ENCODE peak calls at places on chromosomes 6 and 20, in seven cellular contexts. D is NB4, M is HCT116, H is H1, O is WTC11, Y is GM12878, P is K562. L is an unnamed sample.

GRCh38 chr6:21201673-21202430 is 391.7 kb upstream of the SOX4 start:
- DNase-seq in Y (no peak), M (no peak), P (no peak), D (no peak), H (no peak), O (no peak), L (no peak)

GRCh38 chr6:14499804-14500203 is 382.2 kb downstream of the CD83 start:
- DNase-seq in D (no peak), O (no peak), H (no peak), Y (no peak), P (no peak), M (peak; percentile 18), L (peak; percentile 63)

GRCh38 chr20:35144694-35145093 is 2.4 kb downstream of the EDEM2 start:
- DNase-seq in H (no peak), Y (peak; percentile 36), O (no peak), D (peak; percentile 68), P (no peak), M (no peak), L (no peak)

GRCh38 chr6:89050155-89050554 is 30.4 kb upstream of the PNRC1 start:
- DNase-seq in Y (no peak), H (no peak), M (no peak), P (no peak), O (no peak), D (no peak), L (no peak)

GRCh38 chr6:14841901-14842421 is 403.9 kb upstream of the JARID2 start:
- DNase-seq in Y (no peak), H (no peak), M (no peak), O (no peak), D (peak; percentile 74), P (no peak), L (peak; percentile 11)

GRCh38 chr6:13846841-13847240 is 32.5 kb upstream of the MCUR1 start:
- DNase-seq in O (peak; percentile 68), H (no peak), P (peak; percentile 60), D (peak; percentile 23), Y (no peak), M (peak; percentile 35), L (peak; percentile 9)

GRCh38 chr20:29878281-29878741 is 1379.2 kb upstream of the DEFB115 start:
- DNase-seq in Y (no peak), O (no peak), H (no peak), M (no peak), D (no peak), P (peak; percentile 91), L (peak; percentile 55)

GRCh38 chr6:139242457-139243240 is 49.1 kb downstream of the TXLNB start:
- DNase-seq in D (no peak), P (no peak), M (no peak), Y (no peak), O (no peak), H (no peak), L (no peak)

GRCh38 chr20:60653111-60653845 is 598.8 kb upstream of the CDH4 start:
- DNase-seq in H (no peak), Y (no peak), P (no peak), M (no peak), D (peak; percentile 90), O (no peak), L (no peak)

GRCh38 chr6:155327326-155328073 is 13.2 kb upstream of the TFB1M start:
- DNase-seq in P (peak; percentile 75), D (peak; percentile 80), M (peak; percentile 55), H (no peak), Y (no peak), O (peak; percentile 48), L (peak; percentile 4)

GRCh38 chr20:41329435-41330342 is 10.9 kb upstream of the LPIN3 start:
- DNase-seq in Y (no peak), M (peak; percentile 26), D (peak; percentile 81), P (peak; percentile 30), H (no peak), O (no peak), L (peak; percentile 44)

GRCh38 chr6:151847064-151847463 is 39.6 kb downstream of the ESR1 start:
- DNase-seq in M (no peak), Y (no peak), O (peak; percentile 56), H (no peak), P (peak; percentile 27), D (peak; percentile 49), L (no peak)

GRCh38 chr6:56324396-56324795 is 77.0 kb upstream of the COL21A1 start:
- DNase-seq in D (no peak), H (no peak), M (no peak), Y (no peak), O (no peak), P (no peak), L (no peak)

DNA sequence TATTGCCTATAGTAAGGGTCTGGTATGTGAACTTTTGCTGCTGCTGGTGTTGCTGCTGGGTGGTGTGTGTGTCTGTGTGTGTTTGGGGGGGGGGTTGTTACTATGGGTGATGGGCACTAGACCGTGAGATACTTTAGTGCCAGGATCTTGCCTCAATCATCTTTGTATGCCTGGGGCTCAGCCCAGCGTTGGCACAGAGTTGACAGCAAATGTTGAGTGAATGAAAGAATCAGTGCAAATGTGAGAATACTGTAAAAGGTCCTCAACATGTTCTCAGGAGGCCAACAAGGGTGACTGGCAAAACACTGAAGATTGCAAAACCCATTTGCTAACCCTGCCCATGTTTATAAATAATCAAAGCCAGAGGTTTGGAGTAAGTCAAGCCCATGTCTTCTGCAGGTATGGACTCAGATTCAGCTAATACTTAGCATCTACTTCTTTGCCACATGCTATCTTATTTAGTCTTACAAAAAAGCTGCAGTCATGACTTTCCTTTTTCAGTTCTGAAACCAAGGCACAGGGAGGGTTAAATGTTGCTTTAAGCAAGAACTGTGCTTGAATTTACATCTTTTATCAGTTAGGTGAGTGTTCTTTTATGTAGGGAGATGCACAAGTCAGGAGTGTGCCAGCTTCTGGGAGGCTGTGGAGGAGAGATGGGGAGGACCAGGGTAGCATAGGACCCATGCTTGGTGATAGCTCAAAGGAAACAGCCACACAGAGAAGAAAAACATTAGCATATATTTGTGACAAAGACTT is 125.3 kb upstream of the SPACA1 start:
- DNase-seq in D (no peak), O (no peak), P (no peak), M (no peak), H (no peak), Y (no peak), L (no peak)
- TF ChIP-seq MAX in D (no peak), O (no peak), P (no peak), M (no peak), H (no peak), Y (no peak), L (no peak)

DNA sequence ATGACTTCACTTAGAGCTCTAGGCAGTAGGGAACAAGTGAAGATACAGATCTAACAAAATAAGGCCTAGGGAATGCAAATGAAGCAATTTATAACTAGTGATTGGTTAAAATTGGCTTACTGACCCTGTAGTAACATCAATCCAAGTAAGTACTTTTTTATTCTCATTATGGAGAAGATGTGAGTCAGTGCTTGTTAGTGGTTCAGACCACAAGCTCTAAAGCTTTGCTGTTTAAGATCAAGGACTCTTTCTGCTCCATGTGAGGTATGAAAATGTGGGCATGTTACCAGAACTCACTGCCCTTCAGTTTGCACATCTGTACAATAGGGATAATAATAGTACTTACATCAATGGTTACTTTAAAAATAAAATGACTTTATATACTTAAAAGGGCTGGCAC is 432.4 kb downstream of the MMUT start:
- DNase-seq in D (no peak), O (no peak), H (no peak), M (no peak), P (no peak), Y (no peak), L (no peak)
- TF ChIP-seq MAX in D (no peak), O (no peak), H (no peak), M (no peak), P (no peak), Y (no peak), L (no peak)

DNA sequence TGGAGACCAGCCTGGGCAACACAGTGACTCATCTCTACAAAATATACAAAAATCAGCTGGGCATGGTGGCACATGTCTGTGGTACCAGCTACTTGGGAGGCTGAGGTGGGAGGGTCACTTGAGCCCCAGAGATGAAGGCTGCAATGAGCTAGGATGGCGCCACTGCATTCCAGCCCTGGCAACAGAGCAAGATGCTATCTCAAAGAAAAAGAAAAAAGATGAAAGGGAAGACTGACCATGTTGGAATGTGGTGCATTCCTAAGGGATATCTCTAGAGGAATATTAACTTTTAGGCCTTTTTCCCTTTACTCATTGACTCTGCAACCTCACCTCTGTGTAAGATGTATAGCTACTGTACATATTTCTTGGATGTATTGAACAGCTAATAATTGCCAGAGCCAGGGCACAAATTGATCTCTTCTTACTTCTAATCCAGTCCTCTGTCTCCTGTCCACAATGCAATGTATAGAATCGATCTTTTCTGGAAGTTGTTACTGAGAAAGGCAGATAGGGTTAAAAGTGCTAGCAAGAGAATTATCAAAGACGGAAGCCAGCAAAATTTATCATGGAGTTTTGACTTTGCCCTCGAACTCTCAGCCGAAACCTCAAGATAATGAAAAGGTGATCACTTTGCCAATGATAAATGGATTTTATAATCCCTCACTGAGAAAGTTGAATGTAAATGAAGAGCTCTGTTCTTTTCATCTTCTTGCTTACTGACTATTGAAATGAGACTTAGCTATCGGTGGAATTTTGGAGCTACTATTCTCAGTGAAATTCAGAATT is 46.3 kb downstream of the GCNT2 start:
- DNase-seq in M (no peak), P (no peak), O (no peak), Y (no peak), D (no peak), H (no peak), L (peak; percentile 38)
- TF ChIP-seq MAX in M (no peak), P (no peak), O (no peak), Y (no peak), D (no peak), H (no peak), L (peak; percentile 24)

DNA sequence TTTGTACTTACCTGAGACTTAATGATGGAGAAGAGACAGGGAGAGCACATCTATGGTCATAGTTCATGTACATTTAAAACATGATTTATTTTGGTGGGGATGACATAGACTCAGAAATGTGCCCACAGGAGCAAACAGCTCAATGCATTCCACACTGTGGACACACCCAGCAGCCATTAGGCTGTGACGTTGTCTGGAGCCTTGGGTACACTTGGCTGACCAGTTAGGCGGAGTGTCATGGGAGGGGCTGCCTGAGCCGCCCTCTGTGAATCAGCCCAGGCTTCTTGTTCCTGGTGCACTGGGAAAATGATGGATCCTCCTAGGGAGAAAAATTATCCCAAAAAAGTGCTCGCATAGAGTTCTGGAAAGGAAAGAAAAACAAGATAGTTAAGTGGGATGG is 231.0 kb upstream of the GMDS start:
- DNase-seq in H (no peak), O (no peak), P (no peak), D (no peak), Y (no peak), M (peak; percentile 22), L (peak; percentile 73)
- TF ChIP-seq MAX in H (no peak), O (no peak), P (no peak), D (no peak), Y (no peak), M (no peak), L (no peak)

DNA sequence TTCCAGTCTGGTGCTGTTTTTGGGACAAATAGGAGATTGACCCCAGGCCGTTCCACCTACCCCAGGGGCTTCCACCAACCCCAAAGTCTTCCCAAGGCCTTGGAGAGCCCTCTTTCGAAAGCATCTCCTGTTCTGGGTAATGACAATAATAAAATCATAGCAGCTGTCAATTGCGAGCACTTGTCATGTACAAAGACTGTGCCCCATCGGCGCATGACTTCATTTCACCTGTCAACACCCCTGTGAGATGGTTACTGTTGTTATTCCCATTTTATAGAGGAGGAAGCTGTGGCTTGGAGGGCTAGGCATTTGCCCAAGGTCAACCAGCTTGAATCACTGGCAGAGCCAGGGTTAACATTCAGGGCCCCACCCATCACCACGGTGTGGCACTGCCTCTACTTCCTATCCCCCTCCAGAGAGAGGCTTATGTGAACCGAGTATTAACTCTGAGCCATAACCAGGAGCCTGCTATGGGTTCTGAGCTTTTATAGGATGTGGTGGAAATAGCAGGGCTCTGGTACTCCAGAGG is 51.1 kb downstream of the HNF4A start:
- DNase-seq in O (no peak), P (no peak), D (no peak), H (no peak), Y (no peak), M (no peak), L (no peak)
- TF ChIP-seq MAX in O (no peak), P (no peak), D (no peak), H (no peak), Y (no peak), M (no peak), L (no peak)

L was measured in A549.